ENCODE peak calls at places on chromosome 14, in six cellular contexts. C is foreskin fibroblast; R is H7; T is HTR-8/SVneo; E is OCI-LY7; I is stimulated activated CD4-positive, alpha-beta T cell treated with anti-CD3 and anti-CD28 coated beads, Interleukin-2, amount 100 ng/mL, for 48 hours. V is an unnamed sample.

GRCh38 chr14:25048170-25049126 is 1.5 kb downstream of the STXBP6 start:
- DNase-seq in C (peak), R (peak), T (peak), E (no peak), I (no peak), V (peak)

GRCh38 chr14:76724827-76725550 is 36.3 kb upstream of the VASH1 start:
- DNase-seq in C (no peak), R (no peak), T (no peak), E (no peak), I (no peak), V (no peak)

GRCh38 chr14:58747181-58747580 is 109.4 kb downstream of the DACT1 start:
- DNase-seq in C (peak), R (no peak), T (peak), E (no peak), I (no peak), V (peak)

GRCh38 chr14:76928301-76928700 is 100.2 kb downstream of the IRF2BPL start:
- DNase-seq in C (no peak), R (no peak), T (no peak), E (no peak), I (no peak), V (no peak)

GRCh38 chr14:54590481-54590880 is 23.6 kb downstream of the SAMD4A start:
- DNase-seq in C (peak), R (no peak), T (no peak), E (no peak), I (no peak), V (no peak)

GRCh38 chr14:67943947-67944346 is 124.4 kb downstream of the RAD51B start:
- DNase-seq in C (peak), R (peak), T (peak), E (peak), I (peak), V (peak)

GRCh38 chr14:96057738-96058137 is 18.6 kb downstream of the C14orf132 start:
- DNase-seq in C (no peak), R (no peak), T (no peak), E (no peak), I (no peak), V (no peak)

GRCh38 chr14:90819734-90820393 is 3.6 kb upstream of the TTC7B start:
- DNase-seq in C (no peak), R (no peak), T (no peak), E (no peak), I (no peak), V (no peak)

GRCh38 chr14:93319958-93320357 is 12.9 kb downstream of the BTBD7 start:
- DNase-seq in C (no peak), R (no peak), T (no peak), E (no peak), I (no peak), V (no peak)

GRCh38 chr14:60508707-60509437 is at the start of gene SIX6:
- DNase-seq in C (peak), R (peak), T (peak), E (no peak), I (no peak), V (no peak)